ENCODE peak calls at places on chromosomes 13 and 19, in five cellular contexts. V is stimulated activated CD8-positive, alpha-beta memory T cell treated with anti-CD3 and anti-CD28 coated beads, Interleukin-4, amount 100 ng/mL, for 1 hour; C is HTR-8/SVneo; I is pancreas; S is non-pigmented ciliary epithelial cell. K is an unnamed sample.

GRCh38 chr13:49113526-49114286 is 106.4 kb upstream of the MLNR start:
- DNase-seq in I (no peak), S (peak; percentile 46), C (no peak), V (no peak), K (no peak)

GRCh38 chr19:46218160-46218559 is 11.4 kb upstream of the IGFL1 start:
- DNase-seq in S (no peak), I (no peak), C (peak; percentile 32), V (no peak), K (no peak)

GRCh38 chr13:21541271-21541670 is 62.7 kb downstream of the MICU2 start:
- DNase-seq in V (no peak), I (no peak), S (no peak), C (no peak), K (no peak)

GRCh38 chr13:49370390-49370789 is 73.5 kb downstream of the CAB39L start:
- DNase-seq in C (no peak), V (no peak), I (no peak), S (no peak), K (no peak)

GRCh38 chr13:35857769-35858168 is 273.4 kb downstream of the DCLK1 start:
- DNase-seq in C (peak; percentile 12), I (no peak), V (no peak), S (peak; percentile 27), K (no peak)

GRCh38 chr19:4906963-4907362 is 2.3 kb upstream of the UHRF1 start:
- DNase-seq in S (no peak), V (no peak), I (no peak), C (no peak), K (no peak)

GRCh38 chr13:61029064-61029463 is 386.6 kb downstream of the PCDH20 start:
- DNase-seq in V (no peak), I (no peak), C (no peak), S (no peak), K (no peak)

GRCh38 chr19:47723573-47723923 is 10.3 kb downstream of the EHD2 start:
- DNase-seq in V (no peak), S (peak; percentile 60), I (peak; percentile 74), C (no peak), K (no peak)

GRCh38 chr13:93326427-93326826 is 99.8 kb downstream of the GPC6 start:
- DNase-seq in C (no peak), S (no peak), I (no peak), V (no peak), K (no peak)

GRCh38 chr13:20702945-20703784 is at the start of gene IL17D:
- DNase-seq in C (no peak), I (peak; percentile 52), V (no peak), S (no peak), K (peak; percentile 57)

GRCh38 chr19:28737021-28737525 is 475.9 kb downstream of the UQCRFS1 start:
- DNase-seq in V (no peak), S (no peak), I (no peak), C (peak; percentile 10), K (no peak)

GRCh38 chr13:44371421-44371820 is 2.2 kb upstream of the SERP2 start:
- DNase-seq in V (no peak), S (no peak), I (no peak), C (no peak), K (no peak)

GRCh38 chr13:97976551-97977375 is 23.3 kb downstream of the IPO5 start:
- DNase-seq in C (peak; percentile 8), S (no peak), V (no peak), I (peak; percentile 56), K (peak; percentile 36)

GRCh38 chr13:79581870-79582315 is 100.9 kb downstream of the NDFIP2 start:
- DNase-seq in S (no peak), V (no peak), C (no peak), I (no peak), K (no peak)

GRCh38 chr13:79548886-79549285 is 67.9 kb downstream of the NDFIP2 start:
- DNase-seq in S (no peak), C (no peak), V (no peak), I (no peak), K (no peak)

GRCh38 chr19:46487802-46488445 is 7.7 kb downstream of the PNMA8B start:
- DNase-seq in V (peak; percentile 57), S (no peak), C (peak; percentile 83), I (peak; percentile 80), K (peak; percentile 74)

GRCh38 chr19:916645-917322 is 349 bp upstream of the KISS1R start:
- DNase-seq in I (peak; percentile 61), C (no peak), S (no peak), V (no peak), K (no peak)

GRCh38 chr13:20351279-20352022 is 119.3 kb upstream of the GJB6 start:
- DNase-seq in S (peak; percentile 81), V (no peak), I (no peak), C (no peak), K (no peak)

GRCh38 chr13:41827507-41828213 is 133.2 kb downstream of the VWA8 start:
- DNase-seq in S (peak; percentile 91), V (no peak), I (no peak), C (peak; percentile 40), K (no peak)

GRCh38 chr19:48061401-48062344 is 17.8 kb upstream of the CABP5 start:
- DNase-seq in I (no peak), V (no peak), S (no peak), C (no peak), K (no peak)

GRCh38 chr19:51325161-51325979 is 13.9 kb downstream of the IGLON5 start:
- DNase-seq in S (no peak), I (no peak), C (no peak), V (no peak), K (no peak)

GRCh38 chr13:51769455-51770127 is 34.4 kb downstream of the DHRS12 start:
- DNase-seq in V (no peak), I (peak; percentile 87), S (no peak), C (no peak), K (no peak)

GRCh38 chr13:30581582-30581981 is 36.1 kb upstream of the USPL1 start:
- DNase-seq in I (no peak), S (no peak), C (no peak), V (no peak), K (no peak)

GRCh38 chr19:11639245-11639601 is 41.9 kb downstream of the ZNF627 start:
- DNase-seq in V (no peak), S (no peak), C (no peak), I (no peak), K (no peak)

GRCh38 chr19:39832341-39833083 is 1.4 kb downstream of the DYRK1B start:
- DNase-seq in I (no peak), S (no peak), C (no peak), V (no peak), K (no peak)

GRCh38 chr13:23440821-23441608 is 7.5 kb upstream of the SACS start:
- DNase-seq in I (no peak), C (no peak), V (no peak), S (no peak), K (no peak)

GRCh38 chr19:3441089-3441985 is 39.0 kb downstream of the SMIM24 start:
- DNase-seq in S (no peak), I (no peak), C (no peak), V (no peak), K (no peak)

GRCh38 chr13:99969368-99969933 is 2.1 kb downstream of the ZIC5 start:
- DNase-seq in V (no peak), C (no peak), I (no peak), S (no peak), K (no peak)

GRCh38 chr19:2715470-2716274 is 5.5 kb downstream of the DIRAS1 start:
- DNase-seq in C (no peak), I (no peak), V (no peak), S (no peak), K (no peak)

GRCh38 chr13:71964491-71965108 is 97.6 kb upstream of the DACH1 start:
- DNase-seq in I (no peak), V (no peak), S (no peak), C (no peak), K (no peak)

GRCh38 chr19:4754248-4754647 is 30.6 kb upstream of the DPP9 start:
- DNase-seq in S (no peak), V (no peak), I (no peak), C (no peak), K (no peak)

GRCh38 chr13:80604094-80604493 is 263.2 kb upstream of the SPRY2 start:
- DNase-seq in S (no peak), I (no peak), C (no peak), V (no peak), K (no peak)

GRCh38 chr13:23770428-23770827 is 118.8 kb downstream of the MIPEP start:
- DNase-seq in I (no peak), C (no peak), V (no peak), S (no peak), K (no peak)

GRCh38 chr13:25687622-25688225 is 315.9 kb downstream of the ATP8A2 start:
- DNase-seq in S (no peak), C (no peak), V (no peak), I (no peak), K (no peak)

GRCh38 chr19:22517496-22518411 is 95.6 kb upstream of the ZNF98 start:
- DNase-seq in C (no peak), V (no peak), S (no peak), I (peak; percentile 41), K (no peak)

GRCh38 chr19:10226376-10227214 is 4.5 kb downstream of the S1PR2 start:
- DNase-seq in V (no peak), C (no peak), S (no peak), I (peak; percentile 43), K (no peak)

GRCh38 chr13:106815545-106815944 is 247.6 kb upstream of the ARGLU1 start:
- DNase-seq in C (no peak), S (no peak), V (no peak), I (no peak), K (no peak)

GRCh38 chr19:13768510-13768909 is 4.2 kb downstream of the MRI1 start:
- DNase-seq in S (no peak), C (no peak), I (peak; percentile 51), V (no peak), K (no peak)

K was measured in GM12892.